ENCODE peak calls at places on chromosome 19, in nine cellular contexts. One of them, this sample, is unnamed.

GRCh38 chr19:45307361-45307760 is 15.3 kb downstream of the CKM start:
- DNase-seq in OCI-LY7: no peak
- DNase-seq in mucosa of descending colon: no peak
- DNase-seq in ovary: no peak
- DNase-seq in lower lobe of right lung: no peak
- DNase-seq in CD4-positive, alpha-beta T cell: no peak
- DNase-seq in uterus: no peak
- DNase-seq in PC-9: no peak
- DNase-seq in suprapubic skin: no peak
- DNase-seq in this sample: no peak

GRCh38 chr19:34475026-34475974 is 6.3 kb upstream of the WTIP start:
- DNase-seq in OCI-LY7: no peak
- DNase-seq in mucosa of descending colon: no peak
- DNase-seq in ovary: no peak
- DNase-seq in lower lobe of right lung: no peak
- DNase-seq in CD4-positive, alpha-beta T cell: no peak
- DNase-seq in uterus: no peak
- DNase-seq in PC-9: no peak
- DNase-seq in suprapubic skin: peak; percentile 32
- DNase-seq in this sample: peak; percentile 61

GRCh38 chr19:13101590-13102415 is 855 bp downstream of the LYL1 start:
- DNase-seq in OCI-LY7: no peak
- DNase-seq in mucosa of descending colon: no peak
- DNase-seq in ovary: no peak
- DNase-seq in lower lobe of right lung: no peak
- DNase-seq in CD4-positive, alpha-beta T cell: no peak
- DNase-seq in uterus: no peak
- DNase-seq in PC-9: no peak
- DNase-seq in suprapubic skin: no peak
- DNase-seq in this sample: no peak

GRCh38 chr19:41175825-41176734 is 16.9 kb upstream of the CYP2S1 start:
- DNase-seq in OCI-LY7: peak; percentile 24
- DNase-seq in mucosa of descending colon: peak; percentile 68
- DNase-seq in ovary: no peak
- DNase-seq in lower lobe of right lung: peak; percentile 83
- DNase-seq in CD4-positive, alpha-beta T cell: peak; percentile 39
- DNase-seq in uterus: no peak
- DNase-seq in PC-9: peak; percentile 90
- DNase-seq in suprapubic skin: no peak
- DNase-seq in this sample: peak; percentile 58

GRCh38 chr19:32819415-32820400 is 49.9 kb downstream of the SLC7A9 start:
- DNase-seq in OCI-LY7: no peak
- DNase-seq in mucosa of descending colon: no peak
- DNase-seq in ovary: no peak
- DNase-seq in lower lobe of right lung: no peak
- DNase-seq in CD4-positive, alpha-beta T cell: no peak
- DNase-seq in uterus: no peak
- DNase-seq in PC-9: no peak
- DNase-seq in suprapubic skin: no peak
- DNase-seq in this sample: no peak

GRCh38 chr19:35236638-35237400 is 8.3 kb upstream of the FAM187B start:
- DNase-seq in OCI-LY7: peak; percentile 41
- DNase-seq in mucosa of descending colon: no peak
- DNase-seq in ovary: no peak
- DNase-seq in lower lobe of right lung: no peak
- DNase-seq in CD4-positive, alpha-beta T cell: peak; percentile 37
- DNase-seq in uterus: no peak
- DNase-seq in PC-9: no peak
- DNase-seq in suprapubic skin: no peak
- DNase-seq in this sample: no peak

GRCh38 chr19:45854167-45854778 is 8.7 kb downstream of the SYMPK start:
- DNase-seq in OCI-LY7: no peak
- DNase-seq in mucosa of descending colon: no peak
- DNase-seq in ovary: no peak
- DNase-seq in lower lobe of right lung: no peak
- DNase-seq in CD4-positive, alpha-beta T cell: no peak
- DNase-seq in uterus: no peak
- DNase-seq in PC-9: no peak
- DNase-seq in suprapubic skin: no peak
- DNase-seq in this sample: no peak

GRCh38 chr19:16066611-16067104 is 9.6 kb upstream of the TPM4 start:
- DNase-seq in OCI-LY7: peak; percentile 72
- DNase-seq in mucosa of descending colon: no peak
- DNase-seq in ovary: no peak
- DNase-seq in lower lobe of right lung: peak; percentile 49
- DNase-seq in CD4-positive, alpha-beta T cell: peak; percentile 36
- DNase-seq in uterus: no peak
- DNase-seq in PC-9: no peak
- DNase-seq in suprapubic skin: no peak
- DNase-seq in this sample: no peak

GRCh38 chr19:47699360-47699917 is 13.8 kb upstream of the EHD2 start:
- DNase-seq in OCI-LY7: peak; percentile 60
- DNase-seq in mucosa of descending colon: no peak
- DNase-seq in ovary: no peak
- DNase-seq in lower lobe of right lung: peak; percentile 66
- DNase-seq in CD4-positive, alpha-beta T cell: peak; percentile 46
- DNase-seq in uterus: peak; percentile 56
- DNase-seq in PC-9: peak; percentile 53
- DNase-seq in suprapubic skin: no peak
- DNase-seq in this sample: no peak

GRCh38 chr19:7377196-7377595 is 28.5 kb downstream of the ARHGEF18 start:
- DNase-seq in OCI-LY7: no peak
- DNase-seq in mucosa of descending colon: peak; percentile 2
- DNase-seq in ovary: no peak
- DNase-seq in lower lobe of right lung: no peak
- DNase-seq in CD4-positive, alpha-beta T cell: no peak
- DNase-seq in uterus: no peak
- DNase-seq in PC-9: no peak
- DNase-seq in suprapubic skin: no peak
- DNase-seq in this sample: no peak

GRCh38 chr19:9935409-9936062 is 779 bp downstream of the OLFM2 start:
- DNase-seq in OCI-LY7: no peak
- DNase-seq in mucosa of descending colon: no peak
- DNase-seq in ovary: no peak
- DNase-seq in lower lobe of right lung: no peak
- DNase-seq in CD4-positive, alpha-beta T cell: no peak
- DNase-seq in uterus: peak; percentile 21
- DNase-seq in PC-9: no peak
- DNase-seq in suprapubic skin: no peak
- DNase-seq in this sample: no peak

GRCh38 chr19:39704181-39705044 is at the start of gene LGALS14:
- DNase-seq in OCI-LY7: peak; percentile 3
- DNase-seq in mucosa of descending colon: no peak
- DNase-seq in ovary: no peak
- DNase-seq in lower lobe of right lung: no peak
- DNase-seq in CD4-positive, alpha-beta T cell: no peak
- DNase-seq in uterus: no peak
- DNase-seq in PC-9: no peak
- DNase-seq in suprapubic skin: no peak
- DNase-seq in this sample: no peak

GRCh38 chr19:48768989-48769713 is 13.8 kb downstream of the FGF21 start:
- DNase-seq in OCI-LY7: no peak
- DNase-seq in mucosa of descending colon: no peak
- DNase-seq in ovary: no peak
- DNase-seq in lower lobe of right lung: no peak
- DNase-seq in CD4-positive, alpha-beta T cell: no peak
- DNase-seq in uterus: no peak
- DNase-seq in PC-9: no peak
- DNase-seq in suprapubic skin: no peak
- DNase-seq in this sample: no peak

GRCh38 chr19:15330801-15331418 is 1.4 kb downstream of the BRD4 start:
- DNase-seq in OCI-LY7: peak; percentile 28
- DNase-seq in mucosa of descending colon: no peak
- DNase-seq in ovary: no peak
- DNase-seq in lower lobe of right lung: no peak
- DNase-seq in CD4-positive, alpha-beta T cell: no peak
- DNase-seq in uterus: no peak
- DNase-seq in PC-9: peak; percentile 18
- DNase-seq in suprapubic skin: no peak
- DNase-seq in this sample: peak; percentile 64

GRCh38 chr19:47660435-47660832 is 51.5 kb downstream of the BICRA start:
- DNase-seq in OCI-LY7: no peak
- DNase-seq in mucosa of descending colon: peak; percentile 55
- DNase-seq in ovary: no peak
- DNase-seq in lower lobe of right lung: peak; percentile 12
- DNase-seq in CD4-positive, alpha-beta T cell: no peak
- DNase-seq in uterus: no peak
- DNase-seq in PC-9: peak; percentile 63
- DNase-seq in suprapubic skin: no peak
- DNase-seq in this sample: no peak

GRCh38 chr19:28793391-28794168 is 419.4 kb downstream of the UQCRFS1 start:
- DNase-seq in OCI-LY7: no peak
- DNase-seq in mucosa of descending colon: peak; percentile 31
- DNase-seq in ovary: no peak
- DNase-seq in lower lobe of right lung: no peak
- DNase-seq in CD4-positive, alpha-beta T cell: no peak
- DNase-seq in uterus: no peak
- DNase-seq in PC-9: no peak
- DNase-seq in suprapubic skin: no peak
- DNase-seq in this sample: no peak

GRCh38 chr19:9645466-9645865 is 24.4 kb upstream of the ZNF561 start:
- DNase-seq in OCI-LY7: peak; percentile 8
- DNase-seq in mucosa of descending colon: no peak
- DNase-seq in ovary: no peak
- DNase-seq in lower lobe of right lung: no peak
- DNase-seq in CD4-positive, alpha-beta T cell: no peak
- DNase-seq in uterus: no peak
- DNase-seq in PC-9: no peak
- DNase-seq in suprapubic skin: no peak
- DNase-seq in this sample: no peak

GRCh38 chr19:4456566-4456842 is 1.1 kb downstream of the UBXN6 start:
- DNase-seq in OCI-LY7: no peak
- DNase-seq in mucosa of descending colon: no peak
- DNase-seq in ovary: peak; percentile 53
- DNase-seq in lower lobe of right lung: peak; percentile 58
- DNase-seq in CD4-positive, alpha-beta T cell: no peak
- DNase-seq in uterus: no peak
- DNase-seq in PC-9: no peak
- DNase-seq in suprapubic skin: no peak
- DNase-seq in this sample: no peak

GRCh38 chr19:45245334-45245787 is at the start of gene EXOC3L2:
- DNase-seq in OCI-LY7: no peak
- DNase-seq in mucosa of descending colon: no peak
- DNase-seq in ovary: no peak
- DNase-seq in lower lobe of right lung: no peak
- DNase-seq in CD4-positive, alpha-beta T cell: no peak
- DNase-seq in uterus: no peak
- DNase-seq in PC-9: no peak
- DNase-seq in suprapubic skin: no peak
- DNase-seq in this sample: no peak

GRCh38 chr19:17389957-17390664 is 3.9 kb downstream of the CCDC194 start:
- DNase-seq in OCI-LY7: no peak
- DNase-seq in mucosa of descending colon: peak; percentile 49
- DNase-seq in ovary: no peak
- DNase-seq in lower lobe of right lung: no peak
- DNase-seq in CD4-positive, alpha-beta T cell: no peak
- DNase-seq in uterus: no peak
- DNase-seq in PC-9: no peak
- DNase-seq in suprapubic skin: no peak
- DNase-seq in this sample: no peak
- TF ChIP-seq CTCF in OCI-LY7: no peak
- TF ChIP-seq CTCF in mucosa of descending colon: no peak
- TF ChIP-seq CTCF in ovary: no peak
- TF ChIP-seq CTCF in lower lobe of right lung: no peak
- TF ChIP-seq CTCF in CD4-positive, alpha-beta T cell: no peak
- TF ChIP-seq CTCF in uterus: no peak
- TF ChIP-seq CTCF in PC-9: no peak
- TF ChIP-seq CTCF in suprapubic skin: no peak
- TF ChIP-seq CTCF in this sample: no peak

DNA sequence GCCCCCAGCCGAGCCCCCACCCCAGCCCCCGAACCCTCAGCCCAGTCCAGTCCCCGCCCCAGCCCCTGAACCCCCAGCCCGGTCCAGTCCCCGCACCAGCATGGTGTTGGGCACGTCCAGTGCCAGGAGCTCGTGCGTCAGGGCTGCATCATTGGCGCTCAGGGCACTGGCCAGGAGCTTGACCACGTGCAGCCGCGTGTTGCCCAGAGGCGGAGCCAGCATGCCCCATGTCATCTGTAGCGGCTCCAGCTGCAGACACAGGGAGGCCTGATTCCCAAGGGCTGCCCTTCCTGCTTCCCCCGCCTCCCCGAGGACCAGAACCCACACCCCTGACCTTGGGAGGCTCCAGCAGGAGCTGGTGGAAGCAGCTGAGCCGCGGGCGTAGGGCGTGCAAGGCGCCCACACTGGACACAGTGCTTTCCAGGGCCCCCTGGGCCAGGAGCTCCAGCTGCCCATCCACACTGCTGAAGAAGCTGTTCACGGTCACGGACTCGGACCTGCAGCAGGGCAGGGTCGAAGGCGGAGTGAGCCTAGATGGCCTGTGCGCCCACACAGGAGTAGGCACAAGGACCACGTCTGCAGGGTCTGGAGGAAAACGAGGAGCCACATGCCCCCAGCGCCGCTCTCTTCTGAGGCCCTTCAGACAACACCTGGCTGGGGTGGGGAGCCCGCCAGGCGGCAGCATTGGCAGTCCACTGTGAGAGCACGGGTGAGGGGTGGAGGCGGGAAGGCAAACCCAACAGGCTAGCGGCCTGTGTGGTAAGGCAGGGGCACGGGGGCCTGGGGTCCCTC is 12.8 kb upstream of the TMEM86B start:
- DNase-seq in OCI-LY7: no peak
- DNase-seq in mucosa of descending colon: peak; percentile 52
- DNase-seq in ovary: no peak
- DNase-seq in lower lobe of right lung: no peak
- DNase-seq in CD4-positive, alpha-beta T cell: no peak
- DNase-seq in uterus: no peak
- DNase-seq in PC-9: no peak
- DNase-seq in suprapubic skin: no peak
- DNase-seq in this sample: no peak
- H3K9me3 ChIP-seq in OCI-LY7: no peaks in the 10 kb centered on the region
- H3K9me3 ChIP-seq in mucosa of descending colon: no peaks in the 10 kb centered on the region
- H3K9me3 ChIP-seq in ovary: no peaks in the 10 kb centered on the region
- H3K9me3 ChIP-seq in lower lobe of right lung: no peaks in the 10 kb centered on the region
- H3K9me3 ChIP-seq in CD4-positive, alpha-beta T cell: no peaks in the 10 kb centered on the region
- H3K9me3 ChIP-seq in uterus: no peaks in the 10 kb centered on the region
- H3K9me3 ChIP-seq in PC-9: no peaks in the 10 kb centered on the region
- H3K9me3 ChIP-seq in suprapubic skin: no peaks in the 10 kb centered on the region
- H3K9me3 ChIP-seq in this sample: no peaks in the 10 kb centered on the region

GRCh38 chr19:2550431-2551171 is 74.7 kb downstream of the GADD45B start:
- DNase-seq in OCI-LY7: no peak
- DNase-seq in mucosa of descending colon: peak; percentile 60
- DNase-seq in ovary: no peak
- DNase-seq in lower lobe of right lung: peak; percentile 39
- DNase-seq in CD4-positive, alpha-beta T cell: no peak
- DNase-seq in uterus: no peak
- DNase-seq in PC-9: no peak
- DNase-seq in suprapubic skin: no peak
- DNase-seq in this sample: no peak
- TF ChIP-seq CTCF in OCI-LY7: no peak
- TF ChIP-seq CTCF in mucosa of descending colon: no peak
- TF ChIP-seq CTCF in ovary: no peak
- TF ChIP-seq CTCF in lower lobe of right lung: no peak
- TF ChIP-seq CTCF in CD4-positive, alpha-beta T cell: no peak
- TF ChIP-seq CTCF in uterus: no peak
- TF ChIP-seq CTCF in PC-9: no peak
- TF ChIP-seq CTCF in suprapubic skin: no peak
- TF ChIP-seq CTCF in this sample: no peak

GRCh38 chr19:11652492-11652891 is 55.2 kb downstream of the ZNF627 start:
- DNase-seq in OCI-LY7: no peak
- DNase-seq in mucosa of descending colon: no peak
- DNase-seq in ovary: no peak
- DNase-seq in lower lobe of right lung: no peak
- DNase-seq in CD4-positive, alpha-beta T cell: no peak
- DNase-seq in uterus: no peak
- DNase-seq in PC-9: no peak
- DNase-seq in suprapubic skin: no peak
- DNase-seq in this sample: no peak
- H3K9me3 ChIP-seq in OCI-LY7: no peaks in the 10 kb centered on the region
- H3K9me3 ChIP-seq in mucosa of descending colon: peaks cover 31% of the 10 kb centered on the region
- H3K9me3 ChIP-seq in ovary: no peaks in the 10 kb centered on the region
- H3K9me3 ChIP-seq in lower lobe of right lung: peaks cover 36% of the 10 kb centered on the region
- H3K9me3 ChIP-seq in CD4-positive, alpha-beta T cell: peaks cover 32% of the 10 kb centered on the region
- H3K9me3 ChIP-seq in uterus: peaks cover 19% of the 10 kb centered on the region
- H3K9me3 ChIP-seq in PC-9: peaks cover 43% of the 10 kb centered on the region
- H3K9me3 ChIP-seq in suprapubic skin: peaks cover 12% of the 10 kb centered on the region
- H3K9me3 ChIP-seq in this sample: peaks cover 29% of the 10 kb centered on the region